ENCODE peak calls at places on chromosomes 5 and 9, in nine cellular contexts. Q is GM19239; I is stimulated activated CD4-positive, alpha-beta T cell treated with anti-CD3 and anti-CD28 coated beads, Interleukin-1b, Interleukin-23, amount 100 ng/mL, for 48 hours; P is NCI-H524 treated with DMSO at 0.1 percent for 48 hours; H is activated CD4-positive, alpha-beta T cell treated with anti-CD3 and anti-CD28 coated beads for 36 hours; W is activated CD8-positive, alpha-beta memory T cell treated with anti-CD3 and anti-CD28 coated beads for 1 hour; U is GDM1; L is fibroblast of lung; Y is pons. F is an unnamed sample.

GRCh38 chr9:136137321-136138054 is 18.8 kb upstream of the TMEM250 start:
- DNase-seq in Q (no peak), I (no peak), P (no peak), H (no peak), W (no peak), U (no peak), L (no peak), Y (no peak), F (no peak)

GRCh38 chr9:138105561-138106505 is 228.3 kb downstream of the CACNA1B start:
- DNase-seq in Q (no peak), I (no peak), P (no peak), H (no peak), W (no peak), U (no peak), L (no peak), Y (no peak), F (no peak)

GRCh38 chr5:56206126-56206525 is 27.0 kb downstream of the ANKRD55 start:
- DNase-seq in Q (no peak), I (no peak), P (no peak), H (no peak), W (no peak), U (no peak), L (peak; percentile 77), Y (no peak), F (no peak)

GRCh38 chr5:172451771-172452197 is 2.5 kb downstream of the SH3PXD2B start:
- DNase-seq in Q (no peak), I (peak; percentile 22), P (no peak), H (peak; percentile 38), W (no peak), U (no peak), L (peak; percentile 86), Y (no peak), F (peak; percentile 36)

GRCh38 chr9:35859310-35859994 is 10.7 kb downstream of the OR13J1 start:
- DNase-seq in Q (no peak), I (no peak), P (peak; percentile 16), H (peak; percentile 45), W (no peak), U (no peak), L (peak; percentile 21), Y (no peak), F (peak; percentile 35)

GRCh38 chr9:68418259-68418845 is 61.9 kb downstream of the PGM5 start:
- DNase-seq in Q (no peak), I (no peak), P (no peak), H (no peak), W (no peak), U (no peak), L (no peak), Y (no peak), F (no peak)

GRCh38 chr9:77514886-77515711 is 133.0 kb downstream of the GNA14 start:
- DNase-seq in Q (no peak), I (no peak), P (no peak), H (no peak), W (no peak), U (peak; percentile 30), L (peak; percentile 17), Y (peak; percentile 76), F (no peak)

GRCh38 chr9:115997923-115998322 is 155.7 kb upstream of the PAPPA start:
- DNase-seq in Q (no peak), I (no peak), P (no peak), H (no peak), W (no peak), U (no peak), L (peak; percentile 85), Y (no peak), F (no peak)

GRCh38 chr5:65203746-65204145 is 278.0 kb downstream of the ADAMTS6 start:
- DNase-seq in Q (no peak), I (no peak), P (no peak), H (no peak), W (no peak), U (no peak), L (peak; percentile 80), Y (no peak), F (no peak)

GRCh38 chr5:79235578-79236363 is at the start of gene JMY:
- DNase-seq in Q (peak; percentile 82), I (peak; percentile 87), P (no peak), H (peak; percentile 93), W (peak; percentile 65), U (peak; percentile 80), L (peak; percentile 91), Y (peak; percentile 77), F (peak; percentile 90)

GRCh38 chr9:87656485-87656884 is 69.4 kb upstream of the CTSL start:
- DNase-seq in Q (no peak), I (no peak), P (no peak), H (no peak), W (no peak), U (no peak), L (peak; percentile 70), Y (no peak), F (no peak)

GRCh38 chr9:94665606-94666005 is 26.3 kb upstream of the FBP1 start:
- DNase-seq in Q (no peak), I (no peak), P (no peak), H (no peak), W (no peak), U (no peak), L (no peak), Y (no peak), F (no peak)

GRCh38 chr5:123089971-123090640 is 1.1 kb downstream of the PRDM6 start:
- DNase-seq in Q (no peak), I (no peak), P (no peak), H (no peak), W (no peak), U (no peak), L (no peak), Y (no peak), F (no peak)

GRCh38 chr9:97938081-97938644 is at the start of gene HEMGN:
- DNase-seq in Q (no peak), I (peak; percentile 14), P (no peak), H (peak; percentile 48), W (no peak), U (peak; percentile 94), L (no peak), Y (no peak), F (peak; percentile 72)

GRCh38 chr5:32223972-32224608 is 50.0 kb upstream of the GOLPH3 start:
- DNase-seq in Q (no peak), I (no peak), P (no peak), H (no peak), W (no peak), U (no peak), L (peak; percentile 63), Y (no peak), F (no peak)

GRCh38 chr5:65117525-65117924 is 348.8 kb downstream of the CWC27 start:
- DNase-seq in Q (no peak), I (no peak), P (no peak), H (no peak), W (no peak), U (no peak), L (no peak), Y (no peak), F (no peak)

GRCh38 chr9:14107977-14108376 is 206.0 kb downstream of the NFIB start:
- DNase-seq in Q (no peak), I (no peak), P (no peak), H (no peak), W (no peak), U (no peak), L (no peak), Y (no peak), F (no peak)

GRCh38 chr9:35908484-35909125 is 685 bp upstream of the SPAAR start:
- DNase-seq in Q (no peak), I (no peak), P (no peak), H (no peak), W (no peak), U (no peak), L (no peak), Y (no peak), F (no peak)

GRCh38 chr5:128227984-128228383 is 144.4 kb downstream of the SLC12A2 start:
- DNase-seq in Q (no peak), I (no peak), P (no peak), H (peak; percentile 6), W (no peak), U (no peak), L (peak; percentile 87), Y (no peak), F (no peak)

GRCh38 chr5:181062631-181063030 is 22.6 kb downstream of the BTNL9 start:
- DNase-seq in Q (no peak), I (no peak), P (no peak), H (no peak), W (no peak), U (no peak), L (no peak), Y (no peak), F (no peak)

GRCh38 chr5:65480306-65480865 is 1.3 kb downstream of the ADAMTS6 start:
- DNase-seq in Q (no peak), I (peak; percentile 19), P (peak; percentile 16), H (peak; percentile 68), W (no peak), U (no peak), L (peak; percentile 91), Y (peak; percentile 71), F (peak; percentile 60)

GRCh38 chr5:66329078-66329477 is 185.0 kb downstream of the SREK1 start:
- DNase-seq in Q (no peak), I (peak; percentile 48), P (no peak), H (peak; percentile 62), W (no peak), U (no peak), L (no peak), Y (no peak), F (peak; percentile 64)

F was measured in activated naive CD4-positive, alpha-beta T cell treated with anti-CD3 and anti-CD28 coated beads for 36 hours.